ENCODE peak calls at places on chromosomes 2 and 18, in eight cellular contexts. One of them, this sample, is unnamed. For H3K4me1, the result is how much of the 10 kb centered on the place peaks cover.

GRCh38 chr18:34787931-34788532 is 77.9 kb downstream of the DTNA start:
- DNase-seq in neural progenitor cell: peak
- DNase-seq in transverse colon: peak
- DNase-seq in fibroblast of lung: peak
- DNase-seq in right lobe of liver: no peak
- DNase-seq in IMR-90: peak
- DNase-seq in HCT116: peak
- DNase-seq in CD8-positive, alpha-beta T cell: peak
- DNase-seq in this sample: peak

GRCh38 chr2:223952280-223952968 is 4.8 kb upstream of the MRPL44 start:
- DNase-seq in neural progenitor cell: peak
- DNase-seq in transverse colon: no peak
- DNase-seq in fibroblast of lung: no peak
- DNase-seq in CD8-positive, alpha-beta T cell: no peak
- DNase-seq in right lobe of liver: no peak
- DNase-seq in IMR-90: no peak
- DNase-seq in HCT116: no peak
- DNase-seq in this sample: no peak

GRCh38 chr2:108944601-108945241 is 44.3 kb downstream of the EDAR start:
- DNase-seq in CD8-positive, alpha-beta T cell: no peak
- DNase-seq in fibroblast of lung: no peak
- DNase-seq in neural progenitor cell: no peak
- DNase-seq in right lobe of liver: no peak
- DNase-seq in transverse colon: no peak
- DNase-seq in IMR-90: peak
- DNase-seq in HCT116: no peak
- DNase-seq in this sample: no peak

GRCh38 chr2:46411245-46411641 is 68.1 kb upstream of the TMEM247 start:
- DNase-seq in neural progenitor cell: no peak
- DNase-seq in CD8-positive, alpha-beta T cell: no peak
- DNase-seq in IMR-90: no peak
- DNase-seq in transverse colon: no peak
- DNase-seq in HCT116: no peak
- DNase-seq in fibroblast of lung: no peak
- DNase-seq in right lobe of liver: no peak
- DNase-seq in this sample: no peak

GRCh38 chr2:198137733-198138132 is 333.3 kb downstream of the PLCL1 start:
- DNase-seq in right lobe of liver: no peak
- DNase-seq in neural progenitor cell: peak
- DNase-seq in transverse colon: no peak
- DNase-seq in fibroblast of lung: no peak
- DNase-seq in HCT116: no peak
- DNase-seq in CD8-positive, alpha-beta T cell: no peak
- DNase-seq in IMR-90: no peak
- DNase-seq in this sample: no peak

GRCh38 chr18:56532176-56532840 is 106.1 kb downstream of the TXNL1 start:
- DNase-seq in HCT116: no peak
- DNase-seq in fibroblast of lung: no peak
- DNase-seq in right lobe of liver: no peak
- DNase-seq in neural progenitor cell: no peak
- DNase-seq in transverse colon: no peak
- DNase-seq in IMR-90: peak
- DNase-seq in CD8-positive, alpha-beta T cell: no peak
- DNase-seq in this sample: no peak

GRCh38 chr2:150080115-150080514 is 407.4 kb downstream of the RND3 start:
- DNase-seq in fibroblast of lung: peak
- DNase-seq in HCT116: no peak
- DNase-seq in CD8-positive, alpha-beta T cell: no peak
- DNase-seq in right lobe of liver: no peak
- DNase-seq in IMR-90: peak
- DNase-seq in transverse colon: no peak
- DNase-seq in neural progenitor cell: no peak
- DNase-seq in this sample: no peak

GRCh38 chr2:43041167-43041566 is 185.2 kb downstream of the ZFP36L2 start:
- DNase-seq in HCT116: no peak
- DNase-seq in CD8-positive, alpha-beta T cell: no peak
- DNase-seq in right lobe of liver: peak
- DNase-seq in IMR-90: no peak
- DNase-seq in fibroblast of lung: no peak
- DNase-seq in neural progenitor cell: no peak
- DNase-seq in transverse colon: no peak
- DNase-seq in this sample: peak

GRCh38 chr18:55265916-55266488 is 306.7 kb upstream of the CCDC68 start:
- DNase-seq in neural progenitor cell: no peak
- DNase-seq in right lobe of liver: no peak
- DNase-seq in CD8-positive, alpha-beta T cell: no peak
- DNase-seq in IMR-90: peak
- DNase-seq in transverse colon: no peak
- DNase-seq in fibroblast of lung: peak
- DNase-seq in HCT116: no peak
- DNase-seq in this sample: no peak

GRCh38 chr2:73268831-73269685 is 15.2 kb downstream of the FBXO41 start:
- DNase-seq in neural progenitor cell: peak
- DNase-seq in right lobe of liver: peak
- DNase-seq in CD8-positive, alpha-beta T cell: peak
- DNase-seq in transverse colon: peak
- DNase-seq in HCT116: peak
- DNase-seq in IMR-90: peak
- DNase-seq in fibroblast of lung: peak
- DNase-seq in this sample: peak

GRCh38 chr2:157986761-157987160 is 110.6 kb upstream of the ACVR1 start:
- DNase-seq in neural progenitor cell: no peak
- DNase-seq in transverse colon: no peak
- DNase-seq in HCT116: no peak
- DNase-seq in fibroblast of lung: no peak
- DNase-seq in CD8-positive, alpha-beta T cell: no peak
- DNase-seq in right lobe of liver: no peak
- DNase-seq in IMR-90: no peak
- DNase-seq in this sample: no peak

GRCh38 chr2:231379266-231380215 is 16.0 kb upstream of the B3GNT7 start:
- DNase-seq in CD8-positive, alpha-beta T cell: no peak
- DNase-seq in IMR-90: no peak
- DNase-seq in fibroblast of lung: no peak
- DNase-seq in right lobe of liver: no peak
- DNase-seq in HCT116: no peak
- DNase-seq in transverse colon: peak
- DNase-seq in neural progenitor cell: no peak
- DNase-seq in this sample: peak

GRCh38 chr2:26246818-26247217 is 2.1 kb downstream of the HADHB start:
- DNase-seq in HCT116: no peak
- DNase-seq in CD8-positive, alpha-beta T cell: no peak
- DNase-seq in neural progenitor cell: no peak
- DNase-seq in right lobe of liver: no peak
- DNase-seq in transverse colon: no peak
- DNase-seq in fibroblast of lung: peak
- DNase-seq in IMR-90: peak
- DNase-seq in this sample: no peak

GRCh38 chr2:96769816-96770215 is 9.1 kb downstream of the CNNM4 start:
- DNase-seq in neural progenitor cell: no peak
- DNase-seq in fibroblast of lung: no peak
- DNase-seq in HCT116: no peak
- DNase-seq in IMR-90: no peak
- DNase-seq in right lobe of liver: peak
- DNase-seq in CD8-positive, alpha-beta T cell: no peak
- DNase-seq in transverse colon: peak
- DNase-seq in this sample: no peak
- H3K4me1 ChIP-seq in neural progenitor cell: under half
- H3K4me1 ChIP-seq in fibroblast of lung: under half
- H3K4me1 ChIP-seq in HCT116: under half
- H3K4me1 ChIP-seq in IMR-90: under half
- H3K4me1 ChIP-seq in right lobe of liver: under half
- H3K4me1 ChIP-seq in CD8-positive, alpha-beta T cell: under half
- H3K4me1 ChIP-seq in transverse colon: under half
- H3K4me1 ChIP-seq in this sample: half or more

GRCh38 chr2:106193977-106194778 is at the start of gene UXS1:
- DNase-seq in IMR-90: peak
- DNase-seq in right lobe of liver: peak
- DNase-seq in neural progenitor cell: peak
- DNase-seq in HCT116: peak
- DNase-seq in CD8-positive, alpha-beta T cell: peak
- DNase-seq in transverse colon: peak
- DNase-seq in fibroblast of lung: peak
- DNase-seq in this sample: peak
- TF ChIP-seq CTCF in IMR-90: no peak
- TF ChIP-seq CTCF in right lobe of liver: no peak
- TF ChIP-seq CTCF in neural progenitor cell: no peak
- TF ChIP-seq CTCF in HCT116: no peak
- TF ChIP-seq CTCF in CD8-positive, alpha-beta T cell: no peak
- TF ChIP-seq CTCF in transverse colon: no peak
- TF ChIP-seq CTCF in fibroblast of lung: no peak
- TF ChIP-seq CTCF in this sample: no peak

DNA sequence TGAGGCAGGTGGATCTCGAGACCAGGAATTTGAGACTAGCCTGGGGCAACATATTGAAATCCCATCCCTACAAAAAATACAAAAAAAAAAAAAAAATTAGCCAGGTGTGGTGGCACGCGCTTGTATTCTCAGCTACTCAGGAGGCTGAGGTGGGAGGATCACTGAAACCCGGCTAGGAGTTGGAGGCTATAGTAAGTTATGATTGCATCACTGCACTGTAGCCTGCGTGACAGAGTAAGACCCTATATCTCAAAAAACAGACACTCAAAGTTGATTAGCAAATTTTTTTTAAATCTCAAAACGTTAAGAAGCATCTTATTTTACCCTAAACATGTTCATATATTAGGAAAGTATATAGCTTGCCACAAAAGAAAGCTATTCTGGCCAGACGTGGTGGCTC is 7.6 kb downstream of the RAB1A start:
- DNase-seq in transverse colon: no peak
- DNase-seq in IMR-90: no peak
- DNase-seq in fibroblast of lung: no peak
- DNase-seq in neural progenitor cell: no peak
- DNase-seq in right lobe of liver: no peak
- DNase-seq in CD8-positive, alpha-beta T cell: no peak
- DNase-seq in HCT116: no peak
- DNase-seq in this sample: no peak
- H3K4me1 ChIP-seq in transverse colon: under half
- H3K4me1 ChIP-seq in IMR-90: under half
- H3K4me1 ChIP-seq in fibroblast of lung: under half
- H3K4me1 ChIP-seq in neural progenitor cell: under half
- H3K4me1 ChIP-seq in right lobe of liver: under half
- H3K4me1 ChIP-seq in CD8-positive, alpha-beta T cell: half or more
- H3K4me1 ChIP-seq in HCT116: under half
- H3K4me1 ChIP-seq in this sample: half or more

DNA sequence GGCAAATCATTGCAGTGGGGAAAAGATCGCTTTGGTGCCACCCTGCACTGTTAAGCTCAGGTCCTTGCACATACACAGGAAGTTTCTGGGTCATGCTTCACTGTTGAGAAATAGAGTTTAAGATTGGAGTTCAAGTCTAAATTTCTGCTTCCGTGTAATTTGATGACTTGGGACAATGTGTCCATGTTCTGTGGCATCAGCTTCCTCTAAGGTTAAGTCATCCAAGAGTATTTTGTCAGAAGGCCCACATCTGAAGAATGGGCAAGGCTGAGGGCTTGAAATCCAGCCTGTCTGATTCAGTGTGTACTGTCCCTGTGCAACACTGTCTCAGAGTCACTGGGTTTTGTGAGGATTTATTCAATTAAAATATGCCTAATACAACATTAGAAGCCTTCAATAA is 880.7 kb downstream of the SUCLG1 start:
- DNase-seq in right lobe of liver: no peak
- DNase-seq in fibroblast of lung: peak
- DNase-seq in transverse colon: no peak
- DNase-seq in neural progenitor cell: no peak
- DNase-seq in IMR-90: no peak
- DNase-seq in HCT116: no peak
- DNase-seq in CD8-positive, alpha-beta T cell: no peak
- DNase-seq in this sample: no peak
- TF ChIP-seq CTCF in right lobe of liver: no peak
- TF ChIP-seq CTCF in fibroblast of lung: no peak
- TF ChIP-seq CTCF in transverse colon: no peak
- TF ChIP-seq CTCF in neural progenitor cell: no peak
- TF ChIP-seq CTCF in IMR-90: no peak
- TF ChIP-seq CTCF in HCT116: no peak
- TF ChIP-seq CTCF in CD8-positive, alpha-beta T cell: no peak
- TF ChIP-seq CTCF in this sample: no peak

DNA sequence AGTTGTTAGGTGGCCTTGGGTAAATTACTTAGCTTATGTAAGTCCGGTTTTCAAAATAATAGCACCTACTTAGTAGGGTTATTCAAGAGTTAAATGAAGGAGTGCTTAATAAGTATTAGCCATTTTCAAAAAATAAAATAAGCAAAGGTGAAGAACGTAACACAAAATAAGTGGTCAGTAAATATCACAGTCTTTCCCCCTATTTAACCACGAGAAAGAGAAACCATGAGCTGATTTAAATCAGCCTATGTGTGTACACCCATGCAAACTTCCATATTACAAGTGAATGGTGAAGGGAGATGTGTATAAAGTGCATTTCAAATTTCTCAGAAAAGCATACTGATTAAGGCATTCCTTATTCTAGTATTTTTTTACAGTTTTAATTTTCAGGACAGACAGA is 2.2 kb downstream of the WIPF1 start:
- DNase-seq in neural progenitor cell: no peak
- DNase-seq in IMR-90: no peak
- DNase-seq in right lobe of liver: no peak
- DNase-seq in transverse colon: no peak
- DNase-seq in HCT116: no peak
- DNase-seq in CD8-positive, alpha-beta T cell: no peak
- DNase-seq in fibroblast of lung: no peak
- DNase-seq in this sample: no peak
- H3K4me1 ChIP-seq in neural progenitor cell: under half
- H3K4me1 ChIP-seq in IMR-90: under half
- H3K4me1 ChIP-seq in right lobe of liver: under half
- H3K4me1 ChIP-seq in transverse colon: under half
- H3K4me1 ChIP-seq in HCT116: under half
- H3K4me1 ChIP-seq in CD8-positive, alpha-beta T cell: under half
- H3K4me1 ChIP-seq in fibroblast of lung: under half
- H3K4me1 ChIP-seq in this sample: under half

GRCh38 chr2:39849982-39850526 is 71.0 kb upstream of the THUMPD2 start:
- DNase-seq in IMR-90: no peak
- DNase-seq in right lobe of liver: no peak
- DNase-seq in CD8-positive, alpha-beta T cell: no peak
- DNase-seq in transverse colon: no peak
- DNase-seq in HCT116: no peak
- DNase-seq in fibroblast of lung: no peak
- DNase-seq in neural progenitor cell: no peak
- DNase-seq in this sample: no peak
- TF ChIP-seq CTCF in IMR-90: no peak
- TF ChIP-seq CTCF in right lobe of liver: no peak
- TF ChIP-seq CTCF in CD8-positive, alpha-beta T cell: no peak
- TF ChIP-seq CTCF in transverse colon: no peak
- TF ChIP-seq CTCF in HCT116: no peak
- TF ChIP-seq CTCF in fibroblast of lung: no peak
- TF ChIP-seq CTCF in neural progenitor cell: no peak
- TF ChIP-seq CTCF in this sample: no peak

DNA sequence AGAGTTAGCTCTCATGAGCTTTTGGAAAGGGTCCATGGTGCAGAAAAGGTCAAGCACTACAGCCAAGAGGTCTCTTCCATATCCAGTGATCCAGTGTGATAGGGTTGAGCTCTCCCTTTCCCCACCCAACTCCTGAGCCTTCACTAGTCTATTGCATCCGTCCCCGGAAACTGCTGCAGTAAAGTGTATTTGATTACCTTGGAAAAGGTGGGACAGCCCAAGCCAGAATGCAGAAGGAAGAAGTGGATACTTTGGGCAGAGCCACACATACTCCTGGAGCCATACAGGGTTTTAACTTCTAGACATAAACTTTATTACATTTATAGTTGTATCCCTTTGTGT is 3.6 kb downstream of the PNKD start:
- DNase-seq in HCT116: no peak
- DNase-seq in fibroblast of lung: no peak
- DNase-seq in CD8-positive, alpha-beta T cell: no peak
- DNase-seq in neural progenitor cell: no peak
- DNase-seq in IMR-90: no peak
- DNase-seq in right lobe of liver: no peak
- DNase-seq in transverse colon: peak
- DNase-seq in this sample: peak
- H3K4me1 ChIP-seq in HCT116: under half
- H3K4me1 ChIP-seq in fibroblast of lung: under half
- H3K4me1 ChIP-seq in CD8-positive, alpha-beta T cell: under half
- H3K4me1 ChIP-seq in neural progenitor cell: under half
- H3K4me1 ChIP-seq in IMR-90: under half
- H3K4me1 ChIP-seq in right lobe of liver: under half
- H3K4me1 ChIP-seq in transverse colon: under half
- H3K4me1 ChIP-seq in this sample: under half

GRCh38 chr2:45128580-45128997 is 119.3 kb upstream of the SIX2 start:
- DNase-seq in HCT116: no peak
- DNase-seq in CD8-positive, alpha-beta T cell: no peak
- DNase-seq in neural progenitor cell: no peak
- DNase-seq in right lobe of liver: no peak
- DNase-seq in fibroblast of lung: peak
- DNase-seq in IMR-90: peak
- DNase-seq in transverse colon: no peak
- DNase-seq in this sample: no peak
- TF ChIP-seq CTCF in HCT116: no peak
- TF ChIP-seq CTCF in CD8-positive, alpha-beta T cell: no peak
- TF ChIP-seq CTCF in neural progenitor cell: no peak
- TF ChIP-seq CTCF in right lobe of liver: no peak
- TF ChIP-seq CTCF in fibroblast of lung: no peak
- TF ChIP-seq CTCF in IMR-90: no peak
- TF ChIP-seq CTCF in transverse colon: no peak
- TF ChIP-seq CTCF in this sample: no peak